ENCODE peak calls at places on chromosomes 16 and 17, in four cellular contexts. W, K, M and P are unnamed samples.

GRCh38 chr16:67976205-67976604 is 4.1 kb downstream of the DPEP3 start:
- DNase-seq in K (no peak), M (no peak), W (no peak), P (no peak)

GRCh38 chr17:51152766-51153209 is 571 bp upstream of the NME1 start:
- DNase-seq in W (no peak), M (no peak), K (no peak), P (peak)

GRCh38 chr16:3609895-3610697 is 1.3 kb downstream of the SLX4 start:
- DNase-seq in W (no peak), M (no peak), K (no peak), P (peak)

GRCh38 chr16:60180609-60181008 is 1446.5 kb upstream of the GOT2 start:
- DNase-seq in M (no peak), W (no peak), K (no peak), P (no peak)

GRCh38 chr16:50267651-50268050 is 1.3 kb downstream of the ADCY7 start:
- DNase-seq in K (no peak), W (no peak), M (no peak), P (no peak)

GRCh38 chr16:4309833-4310266 is 6.0 kb upstream of the GLIS2 start:
- DNase-seq in K (peak), M (peak), W (peak), P (peak)

GRCh38 chr16:86609115-86609514 is 30.8 kb downstream of the FOXL1 start:
- DNase-seq in M (peak), K (peak), W (no peak), P (peak)

GRCh38 chr17:43536236-43537088 is 9.7 kb downstream of the ETV4 start:
- DNase-seq in M (peak), W (no peak), K (peak), P (peak)

GRCh38 chr16:2532494-2533141 is 1.4 kb upstream of the CEMP1 start:
- DNase-seq in W (peak), M (no peak), K (peak), P (peak)

GRCh38 chr16:54923988-54924387 is 6.7 kb upstream of the IRX5 start:
- DNase-seq in M (no peak), K (no peak), W (no peak), P (no peak)

GRCh38 chr16:17590711-17591654 is 120.2 kb upstream of the XYLT1 start:
- DNase-seq in W (peak), K (no peak), M (no peak), P (peak)

GRCh38 chr17:34797724-34798123 is 163.5 kb downstream of the CCT6B start:
- DNase-seq in M (peak), W (peak), K (peak), P (peak)

GRCh38 chr16:4263504-4264436 is 9.1 kb downstream of the TFAP4 start:
- DNase-seq in M (peak), K (no peak), W (peak), P (peak)

GRCh38 chr16:56861092-56861610 is 3.9 kb upstream of the SLC12A3 start:
- DNase-seq in K (peak), W (no peak), M (no peak), P (peak)

GRCh38 chr16:50259334-50260205 is 6.8 kb upstream of the ADCY7 start:
- DNase-seq in M (peak), W (no peak), K (peak), P (no peak)

GRCh38 chr17:74742153-74742515 is 5.1 kb downstream of the RAB37 start:
- DNase-seq in M (no peak), W (peak), K (no peak), P (peak)

GRCh38 chr16:78985736-78986605 is 614.6 kb downstream of the MAF start:
- DNase-seq in M (no peak), W (no peak), K (no peak), P (no peak)

GRCh38 chr16:53098526-53099317 is 43.9 kb downstream of the CHD9 start:
- DNase-seq in M (peak), K (peak), W (peak), P (peak)

GRCh38 chr17:20046629-20047028 is 37.5 kb downstream of the SPECC1 start:
- DNase-seq in K (no peak), W (no peak), M (no peak), P (no peak)

GRCh38 chr16:66856801-66857200 is 12.6 kb downstream of the CA7 start:
- DNase-seq in M (no peak), W (no peak), K (no peak), P (no peak)

GRCh38 chr16:5333991-5334390 is 236.4 kb upstream of the EEF2KMT start:
- DNase-seq in M (no peak), K (no peak), W (no peak), P (no peak)

GRCh38 chr17:64037802-64038201 is 17.4 kb upstream of the ICAM2 start:
- DNase-seq in M (no peak), W (no peak), K (no peak), P (no peak)

GRCh38 chr17:78315355-78316114 is 44.3 kb downstream of the SOCS3 start:
- DNase-seq in K (peak), W (peak), M (peak), P (peak)

GRCh38 chr16:54931757-54932660 is 1.3 kb downstream of the IRX5 start:
- DNase-seq in W (no peak), M (no peak), K (peak), P (peak)

GRCh38 chr17:17905036-17905320 is 67.2 kb downstream of the TOM1L2 start:
- DNase-seq in M (no peak), W (no peak), K (no peak), P (no peak)

GRCh38 chr16:67907397-67907796 is 14.3 kb downstream of the PSKH1 start:
- DNase-seq in K (no peak), M (no peak), W (no peak), P (no peak)

GRCh38 chr16:79609861-79610260 is 9.3 kb upstream of the MAF start:
- DNase-seq in K (no peak), W (peak), M (no peak), P (no peak)

GRCh38 chr16:2143874-2144485 is 4.4 kb upstream of the RAB26 start:
- DNase-seq in W (no peak), M (no peak), K (no peak), P (no peak)

GRCh38 chr17:46851029-46851741 is at the start of gene WNT9B:
- DNase-seq in M (peak), W (peak), K (no peak), P (no peak)